ENCODE peak calls at places on chromosome 13, in six cellular contexts. L is left lung; S is adrenal gland; X is fibroblast of lung; Y is BE2C; U is CD8-positive, alpha-beta memory T cell. T is an unnamed sample. For H3K4me1, the result is how much of the 10 kb centered on the place peaks cover.

GRCh38 chr13:64723735-64724134 is 2506.4 kb downstream of the PCDH9 start:
- DNase-seq in L (no peak), S (no peak), X (peak), Y (peak), U (no peak), T (peak)

GRCh38 chr13:46211116-46211515 is 612 bp upstream of the LRRC63 start:
- DNase-seq in L (no peak), S (peak), X (no peak), Y (no peak), U (no peak), T (peak)

GRCh38 chr13:75236774-75237173 is 245.2 kb downstream of the TBC1D4 start:
- DNase-seq in L (no peak), S (no peak), X (no peak), Y (no peak), U (no peak), T (no peak)

GRCh38 chr13:63614874-63615612 is 2199.4 kb upstream of the PCDH20 start:
- DNase-seq in L (no peak), S (no peak), X (no peak), Y (no peak), U (no peak), T (no peak)

GRCh38 chr13:102960959-102961358 is 105.3 kb downstream of the SLC10A2 start:
- DNase-seq in L (no peak), S (no peak), X (no peak), Y (no peak), U (no peak), T (no peak)

GRCh38 chr13:61950828-61951227 is 535.2 kb upstream of the PCDH20 start:
- DNase-seq in L (no peak), S (no peak), X (no peak), Y (no peak), U (no peak), T (no peak)

GRCh38 chr13:113777311-113778260 is 18.6 kb downstream of the TMEM255B start:
- DNase-seq in L (no peak), S (no peak), X (peak), Y (no peak), U (no peak), T (peak)

GRCh38 chr13:112078216-112078615 is 11.3 kb downstream of the SOX1 start:
- DNase-seq in L (no peak), S (no peak), X (no peak), Y (no peak), U (no peak), T (no peak)

GRCh38 chr13:87754097-87754496 is 82.9 kb downstream of the SLITRK5 start:
- DNase-seq in L (no peak), S (no peak), X (no peak), Y (no peak), U (no peak), T (peak)

GRCh38 chr13:93320942-93321341 is 94.3 kb downstream of the GPC6 start:
- DNase-seq in L (no peak), S (no peak), X (peak), Y (no peak), U (no peak), T (no peak)

GRCh38 chr13:102878491-102878890 is 32.7 kb downstream of the ERCC5 start:
- DNase-seq in L (no peak), S (no peak), X (peak), Y (no peak), U (no peak), T (no peak)

GRCh38 chr13:74316531-74316930 is 182.3 kb upstream of the KLF12 start:
- DNase-seq in L (no peak), S (no peak), X (peak), Y (no peak), U (no peak), T (no peak)

GRCh38 chr13:98710521-98710920 is 42.0 kb downstream of the SLC15A1 start:
- DNase-seq in L (no peak), S (no peak), X (no peak), Y (no peak), U (no peak), T (no peak)

GRCh38 chr13:26280822-26281221 is 26.9 kb downstream of the CDK8 start:
- DNase-seq in L (no peak), S (peak), X (no peak), Y (peak), U (no peak), T (no peak)

GRCh38 chr13:59103004-59103768 is 1060.5 kb downstream of the DIAPH3 start:
- DNase-seq in L (no peak), S (no peak), X (peak), Y (peak), U (no peak), T (no peak)

GRCh38 chr13:113734099-113734825 is 24.8 kb upstream of the TMEM255B start:
- DNase-seq in L (peak), S (no peak), X (no peak), Y (no peak), U (no peak), T (no peak)

GRCh38 chr13:77434289-77434688 is 101.2 kb upstream of the SCEL start:
- DNase-seq in L (no peak), S (no peak), X (no peak), Y (no peak), U (no peak), T (no peak)

GRCh38 chr13:62687727-62688126 is 1272.1 kb upstream of the PCDH20 start:
- DNase-seq in L (peak), S (no peak), X (no peak), Y (no peak), U (no peak), T (no peak)

GRCh38 chr13:106277483-106278154 is 257.8 kb downstream of the EFNB2 start:
- DNase-seq in L (no peak), S (no peak), X (no peak), Y (no peak), U (no peak), T (no peak)

GRCh38 chr13:78102121-78102677 is 183.6 kb upstream of the EDNRB start:
- DNase-seq in L (no peak), S (peak), X (peak), Y (no peak), U (no peak), T (no peak)

GRCh38 chr13:106617561-106617960 is 49.6 kb upstream of the ARGLU1 start:
- DNase-seq in L (no peak), S (no peak), X (no peak), Y (no peak), U (no peak), T (no peak)

GRCh38 chr13:30872685-30873443 is 33.2 kb upstream of the MEDAG start:
- DNase-seq in L (no peak), S (peak), X (peak), Y (peak), U (no peak), T (peak)

GRCh38 chr13:30871713-30872029 is 34.4 kb upstream of the MEDAG start:
- DNase-seq in L (no peak), S (no peak), X (peak), Y (no peak), U (no peak), T (no peak)

GRCh38 chr13:30870916-30871712 is 35.0 kb upstream of the MEDAG start:
- DNase-seq in L (no peak), S (no peak), X (no peak), Y (no peak), U (no peak), T (peak)

GRCh38 chr13:30873519-30873918 is 32.6 kb upstream of the MEDAG start:
- DNase-seq in L (no peak), S (no peak), X (no peak), Y (peak), U (no peak), T (no peak)

DNA sequence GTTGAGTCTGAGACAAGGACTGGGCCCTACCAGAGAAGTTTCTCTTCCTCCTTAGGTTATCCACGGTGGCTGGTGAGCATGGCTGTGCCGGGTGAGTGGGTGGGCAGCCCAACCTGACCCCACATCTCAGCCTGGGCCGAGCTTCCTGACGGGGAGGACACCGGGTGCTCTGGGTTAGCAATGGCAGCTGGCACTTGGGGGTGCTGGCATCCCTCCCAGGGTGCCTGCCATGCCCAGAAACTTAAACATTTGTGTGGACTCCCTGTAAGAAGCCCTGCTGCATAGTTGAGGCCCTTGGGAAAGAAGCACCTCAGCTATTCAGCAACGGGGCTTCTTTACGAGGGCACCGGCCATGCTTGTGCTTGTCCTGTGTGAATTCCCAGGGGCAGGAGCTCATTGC is 33.9 kb upstream of the MEDAG start:
- DNase-seq in L (peak), S (no peak), X (no peak), Y (no peak), U (no peak), T (no peak)
- H3K4me1 ChIP-seq in L (under half), S (under half), X (under half), Y (under half), U (under half), T (half or more)

GRCh38 chr13:40969169-40969901 is 49.8 kb downstream of the ELF1 start:
- DNase-seq in L (no peak), S (no peak), X (no peak), Y (no peak), U (no peak), T (no peak)
- H3K4me1 ChIP-seq in L (half or more), S (under half), X (under half), Y (under half), U (half or more), T (under half)

DNA sequence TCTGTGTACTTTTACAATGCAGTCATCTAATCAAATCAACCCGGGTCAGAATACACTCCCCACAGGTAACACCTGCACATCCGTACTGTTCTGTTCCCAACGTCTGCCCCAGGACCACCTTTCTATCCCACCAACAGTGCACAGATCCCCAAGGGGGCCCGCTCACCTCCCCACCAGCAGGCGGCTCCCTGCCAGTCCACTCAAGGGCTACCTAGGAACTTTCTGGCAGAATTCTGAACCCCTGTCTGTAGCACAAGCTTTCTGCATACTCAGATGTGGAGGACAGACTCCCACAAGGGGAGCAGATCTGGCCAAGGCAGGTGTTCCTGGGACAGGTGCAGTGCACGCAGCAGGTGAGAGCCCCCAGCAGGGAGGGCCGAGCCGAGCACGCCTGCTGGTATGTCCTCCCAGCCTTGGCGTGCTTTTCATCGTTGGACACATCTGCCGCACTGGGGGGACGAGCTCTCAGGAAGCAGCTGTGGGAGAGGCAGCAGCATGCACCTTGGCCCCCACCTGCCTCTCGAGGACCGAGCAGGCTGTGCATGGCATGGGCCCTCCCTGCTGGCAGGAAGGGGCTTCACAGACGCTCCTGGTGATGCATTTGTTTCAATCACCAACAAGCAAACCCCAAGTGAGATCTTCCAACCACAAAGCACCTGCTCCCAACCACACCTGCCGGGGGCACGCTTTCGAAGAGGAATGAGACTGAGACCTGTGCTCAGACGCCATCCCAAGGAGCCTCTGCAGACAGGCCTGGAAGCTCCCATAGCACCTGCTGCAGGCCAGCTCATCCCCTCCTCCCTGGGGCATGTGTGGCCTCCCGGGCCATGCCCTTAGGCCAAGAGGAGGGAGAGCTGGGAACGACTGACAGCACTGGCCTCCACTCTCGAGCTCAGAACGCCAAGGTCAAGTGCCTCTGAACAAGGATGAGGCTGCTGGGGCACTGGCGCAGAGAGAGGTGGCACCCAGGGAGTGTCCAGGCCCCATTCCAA is 35.9 kb downstream of the RAB20 start:
- DNase-seq in L (peak), S (peak), X (no peak), Y (no peak), U (no peak), T (no peak)
- H3K4me1 ChIP-seq in L (half or more), S (half or more), X (under half), Y (under half), U (under half), T (under half)

DNA sequence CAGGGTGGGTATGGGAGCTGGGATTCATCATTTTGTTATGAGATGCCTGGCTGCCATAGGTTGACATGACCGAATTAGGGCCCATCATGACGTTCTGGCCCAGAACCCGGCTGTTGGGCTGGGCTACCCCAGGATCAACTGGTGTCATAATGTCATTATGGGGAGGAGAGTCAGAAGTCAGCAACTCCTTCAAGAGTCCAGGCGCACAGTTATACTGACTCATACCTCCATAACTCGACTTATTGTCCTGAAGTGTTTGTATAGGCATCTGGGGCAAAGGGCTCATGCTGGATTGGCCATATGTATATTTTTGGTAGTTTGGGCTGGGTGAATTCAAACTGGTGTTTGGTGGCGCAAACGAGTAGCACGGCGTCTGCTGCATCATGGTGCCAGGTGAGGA is 106.5 kb downstream of the FOXO1 start:
- DNase-seq in L (no peak), S (no peak), X (no peak), Y (no peak), U (no peak), T (no peak)
- H3K4me1 ChIP-seq in L (under half), S (under half), X (under half), Y (under half), U (under half), T (under half)

DNA sequence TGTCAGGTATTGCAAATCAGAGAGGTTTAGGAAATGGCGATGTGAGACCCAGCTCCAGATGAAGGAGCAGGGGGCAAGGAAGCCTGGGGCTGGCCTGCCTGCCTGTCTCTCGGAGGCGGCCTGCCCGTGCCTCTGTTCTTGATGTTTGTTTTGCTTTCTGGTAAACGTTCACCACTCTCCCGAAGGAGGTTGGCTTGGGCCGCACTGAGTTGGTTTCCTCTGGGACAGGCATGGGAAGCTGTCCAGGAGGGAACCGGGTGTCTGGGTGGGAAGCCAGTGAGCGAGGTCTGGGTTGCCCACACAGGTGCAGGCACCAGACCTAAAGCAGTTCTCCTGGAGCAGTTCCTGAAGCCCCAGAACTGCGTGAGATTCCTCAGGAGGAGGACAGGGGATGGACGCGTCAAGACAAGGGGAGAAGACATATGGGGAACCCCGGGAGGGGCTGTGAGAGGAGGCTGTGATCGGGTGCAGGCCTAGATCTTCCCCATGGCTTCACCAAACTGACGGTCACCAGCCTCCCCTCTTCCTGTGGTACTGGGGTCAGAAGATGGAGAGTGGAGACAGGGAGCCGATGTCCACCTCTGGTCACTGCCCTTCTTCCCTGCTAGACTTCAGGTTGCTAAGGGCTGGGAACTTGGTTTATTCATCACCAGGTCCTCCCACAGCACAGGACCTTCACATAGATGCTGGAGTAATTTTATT is 15.2 kb downstream of the COL4A2 start:
- DNase-seq in L (no peak), S (no peak), X (no peak), Y (no peak), U (no peak), T (no peak)
- H3K4me1 ChIP-seq in L (under half), S (under half), X (under half), Y (under half), U (under half), T (under half)

GRCh38 chr13:42626461-42626860 is 52.5 kb downstream of the TNFSF11 start:
- DNase-seq in L (no peak), S (no peak), X (no peak), Y (no peak), U (no peak), T (no peak)
- H3K4me1 ChIP-seq in L (under half), S (under half), X (under half), Y (under half), U (under half), T (under half)

GRCh38 chr13:40565282-40566148 is 100.9 kb downstream of the FOXO1 start:
- DNase-seq in L (no peak), S (no peak), X (no peak), Y (no peak), U (no peak), T (no peak)
- H3K4me1 ChIP-seq in L (half or more), S (under half), X (under half), Y (under half), U (half or more), T (under half)

GRCh38 chr13:31064636-31065035 is 97.1 kb downstream of the HSPH1 start:
- DNase-seq in L (no peak), S (no peak), X (no peak), Y (no peak), U (no peak), T (no peak)

GRCh38 chr13:31068119-31068423 is 93.6 kb downstream of the HSPH1 start:
- DNase-seq in L (no peak), S (no peak), X (no peak), Y (no peak), U (no peak), T (no peak)

GRCh38 chr13:31069808-31070544 is 91.7 kb downstream of the HSPH1 start:
- DNase-seq in L (no peak), S (no peak), X (no peak), Y (no peak), U (no peak), T (no peak)

GRCh38 chr13:31063734-31064133 is 98.0 kb downstream of the HSPH1 start:
- DNase-seq in L (no peak), S (no peak), X (no peak), Y (no peak), U (no peak), T (no peak)

DNA sequence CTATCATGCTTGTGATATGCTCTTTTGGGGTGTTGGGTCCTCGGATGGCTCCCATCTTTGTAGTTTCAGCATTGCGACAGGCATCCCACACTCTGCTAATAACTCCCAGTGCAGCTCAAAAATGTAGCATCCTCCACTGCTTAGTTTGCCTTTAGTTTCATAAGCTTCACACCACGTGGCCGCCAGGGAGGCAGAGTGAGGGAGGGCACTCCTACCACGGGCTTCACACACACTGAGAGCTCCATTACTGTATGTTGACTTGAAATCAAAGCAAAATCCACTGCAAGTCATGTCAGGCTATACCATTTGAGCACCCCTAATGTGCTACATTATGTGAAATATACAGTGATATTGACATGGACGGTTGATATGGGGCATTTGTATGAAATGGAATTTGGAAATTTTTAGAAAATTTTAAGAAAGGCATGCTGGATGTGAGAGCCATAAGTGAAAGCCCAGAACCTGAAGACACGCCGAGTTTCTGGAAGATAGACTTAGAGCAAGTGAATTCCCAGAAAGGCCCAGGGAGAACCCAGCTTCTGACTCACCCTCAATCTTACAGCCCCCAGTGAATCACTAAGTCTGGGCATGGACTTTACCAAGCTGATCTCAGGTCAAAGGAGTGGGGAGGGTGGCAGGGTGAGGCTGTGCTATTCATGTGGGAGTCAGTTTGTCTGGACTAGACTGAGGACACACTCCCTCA is 94.1 kb downstream of the HSPH1 start:
- DNase-seq in L (no peak), S (peak), X (peak), Y (no peak), U (no peak), T (no peak)
- H3K4me1 ChIP-seq in L (under half), S (under half), X (under half), Y (under half), U (under half), T (under half)

GRCh38 chr13:24866488-24866887 is 102.5 kb downstream of the RNF17 start:
- DNase-seq in L (no peak), S (no peak), X (no peak), Y (no peak), U (no peak), T (no peak)
- H3K4me1 ChIP-seq in L (under half), S (under half), X (under half), Y (under half), U (under half), T (under half)